ENCODE peak calls at places on chromosome 9, in nine cellular contexts. One of them, this sample, is unnamed.

GRCh38 chr9:114902773-114903589 is 27.4 kb downstream of the TNFSF8 start:
- DNase-seq in stomach: no peak
- DNase-seq in mucosa of descending colon: no peak
- DNase-seq in MCF 10A: no peak
- DNase-seq in uterus: no peak
- DNase-seq in foreskin fibroblast: no peak
- DNase-seq in LNCaP clone FGC: no peak
- DNase-seq in cardiac muscle cell: no peak
- DNase-seq in AG09309: no peak
- DNase-seq in this sample: peak; percentile 33

GRCh38 chr9:125436613-125437443 is 175.2 kb downstream of the GAPVD1 start:
- DNase-seq in stomach: no peak
- DNase-seq in mucosa of descending colon: no peak
- DNase-seq in MCF 10A: no peak
- DNase-seq in uterus: no peak
- DNase-seq in foreskin fibroblast: no peak
- DNase-seq in LNCaP clone FGC: no peak
- DNase-seq in cardiac muscle cell: peak; percentile 51
- DNase-seq in AG09309: no peak
- DNase-seq in this sample: no peak

GRCh38 chr9:134657666-134658377 is 16.2 kb downstream of the COL5A1 start:
- DNase-seq in stomach: no peak
- DNase-seq in mucosa of descending colon: no peak
- DNase-seq in MCF 10A: no peak
- DNase-seq in uterus: no peak
- DNase-seq in foreskin fibroblast: no peak
- DNase-seq in LNCaP clone FGC: no peak
- DNase-seq in cardiac muscle cell: no peak
- DNase-seq in AG09309: no peak
- DNase-seq in this sample: no peak

GRCh38 chr9:91825422-91825821 is 124.6 kb downstream of the ROR2 start:
- DNase-seq in stomach: no peak
- DNase-seq in mucosa of descending colon: no peak
- DNase-seq in MCF 10A: peak; percentile 56
- DNase-seq in uterus: peak; percentile 74
- DNase-seq in foreskin fibroblast: peak; percentile 81
- DNase-seq in LNCaP clone FGC: no peak
- DNase-seq in cardiac muscle cell: no peak
- DNase-seq in AG09309: no peak
- DNase-seq in this sample: no peak

GRCh38 chr9:98129451-98129881 is 10.4 kb upstream of the TRIM14 start:
- DNase-seq in stomach: no peak
- DNase-seq in mucosa of descending colon: no peak
- DNase-seq in MCF 10A: no peak
- DNase-seq in uterus: no peak
- DNase-seq in foreskin fibroblast: no peak
- DNase-seq in LNCaP clone FGC: no peak
- DNase-seq in cardiac muscle cell: no peak
- DNase-seq in AG09309: no peak
- DNase-seq in this sample: no peak

GRCh38 chr9:115591584-115591984 is 473.6 kb upstream of the TNC start:
- DNase-seq in stomach: peak; percentile 75
- DNase-seq in mucosa of descending colon: no peak
- DNase-seq in MCF 10A: peak; percentile 98
- DNase-seq in uterus: peak; percentile 63
- DNase-seq in foreskin fibroblast: peak; percentile 98
- DNase-seq in LNCaP clone FGC: peak; percentile 96
- DNase-seq in cardiac muscle cell: peak; percentile 85
- DNase-seq in AG09309: peak; percentile 100
- DNase-seq in this sample: peak; percentile 99

GRCh38 chr9:138007566-138008080 is 130.0 kb downstream of the CACNA1B start:
- DNase-seq in stomach: peak; percentile 21
- DNase-seq in mucosa of descending colon: no peak
- DNase-seq in MCF 10A: no peak
- DNase-seq in uterus: no peak
- DNase-seq in foreskin fibroblast: no peak
- DNase-seq in LNCaP clone FGC: no peak
- DNase-seq in cardiac muscle cell: no peak
- DNase-seq in AG09309: no peak
- DNase-seq in this sample: no peak

GRCh38 chr9:631596-631995 is 209.9 kb upstream of the DMRT1 start:
- DNase-seq in stomach: no peak
- DNase-seq in mucosa of descending colon: no peak
- DNase-seq in MCF 10A: peak; percentile 17
- DNase-seq in uterus: no peak
- DNase-seq in foreskin fibroblast: no peak
- DNase-seq in LNCaP clone FGC: no peak
- DNase-seq in cardiac muscle cell: no peak
- DNase-seq in AG09309: no peak
- DNase-seq in this sample: peak; percentile 27

GRCh38 chr9:127505396-127506116 is 54.2 kb downstream of the LRSAM1 start:
- DNase-seq in stomach: no peak
- DNase-seq in mucosa of descending colon: no peak
- DNase-seq in MCF 10A: peak; percentile 47
- DNase-seq in uterus: peak; percentile 54
- DNase-seq in foreskin fibroblast: peak; percentile 71
- DNase-seq in LNCaP clone FGC: no peak
- DNase-seq in cardiac muscle cell: peak; percentile 47
- DNase-seq in AG09309: no peak
- DNase-seq in this sample: peak; percentile 39
- TF ChIP-seq CTCF in stomach: peak; percentile 43
- TF ChIP-seq CTCF in mucosa of descending colon: no peak
- TF ChIP-seq CTCF in MCF 10A: peak; percentile 35
- TF ChIP-seq CTCF in uterus: peak; percentile 51
- TF ChIP-seq CTCF in foreskin fibroblast: peak; percentile 55
- TF ChIP-seq CTCF in LNCaP clone FGC: peak; percentile 51
- TF ChIP-seq CTCF in cardiac muscle cell: peak; percentile 56
- TF ChIP-seq CTCF in AG09309: peak; percentile 70
- TF ChIP-seq CTCF in this sample: peak; percentile 81

DNA sequence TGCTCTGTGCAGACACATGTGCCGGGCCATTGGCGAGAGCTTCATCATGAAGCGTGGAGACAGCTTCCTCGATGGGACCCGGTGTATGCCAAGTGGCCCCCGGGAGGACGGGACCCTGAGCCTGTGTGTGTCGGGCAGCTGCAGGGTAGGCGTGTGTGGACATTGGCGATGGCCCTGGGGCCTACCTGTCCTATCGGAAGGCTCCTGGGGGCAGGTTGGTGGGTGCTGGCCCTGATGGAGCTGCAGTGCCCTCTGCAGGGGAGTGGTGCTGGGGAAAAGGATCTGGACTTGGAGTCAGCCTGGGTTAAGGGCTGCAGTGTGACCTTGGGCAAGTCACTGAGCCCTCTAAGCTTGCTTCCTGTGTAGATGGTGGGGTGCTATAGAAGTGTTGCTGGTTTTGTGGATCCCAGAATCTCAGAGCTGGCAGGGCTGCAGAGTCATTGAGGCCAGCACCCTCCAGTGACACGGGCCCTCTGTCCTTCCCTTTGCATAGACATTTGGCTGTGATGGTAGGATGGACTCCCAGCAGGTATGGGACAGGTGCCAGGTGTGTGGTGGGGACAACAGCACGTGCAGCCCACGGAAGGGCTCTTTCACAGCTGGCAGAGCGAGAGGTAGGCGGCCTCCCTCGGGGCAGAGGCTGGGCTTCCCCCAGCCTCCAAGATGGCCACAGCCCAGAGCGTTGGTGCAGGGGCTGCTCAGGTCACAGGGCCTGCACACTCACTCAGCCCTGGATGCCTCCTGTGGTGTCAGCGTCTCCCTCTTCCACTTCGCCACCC is 15.8 kb downstream of the ADAMTS13 start:
- DNase-seq in stomach: no peak
- DNase-seq in mucosa of descending colon: peak; percentile 46
- DNase-seq in MCF 10A: no peak
- DNase-seq in uterus: no peak
- DNase-seq in foreskin fibroblast: no peak
- DNase-seq in LNCaP clone FGC: no peak
- DNase-seq in cardiac muscle cell: no peak
- DNase-seq in AG09309: no peak
- DNase-seq in this sample: no peak
- TF ChIP-seq CTCF in stomach: no peak
- TF ChIP-seq CTCF in mucosa of descending colon: no peak
- TF ChIP-seq CTCF in MCF 10A: no peak
- TF ChIP-seq CTCF in uterus: no peak
- TF ChIP-seq CTCF in foreskin fibroblast: peak; percentile 3
- TF ChIP-seq CTCF in LNCaP clone FGC: peak; percentile 16
- TF ChIP-seq CTCF in cardiac muscle cell: peak; percentile 25
- TF ChIP-seq CTCF in AG09309: peak; percentile 32
- TF ChIP-seq CTCF in this sample: peak; percentile 43

GRCh38 chr9:14690986-14691730 is 2.1 kb downstream of the ZDHHC21 start:
- DNase-seq in stomach: no peak
- DNase-seq in mucosa of descending colon: no peak
- DNase-seq in MCF 10A: no peak
- DNase-seq in uterus: no peak
- DNase-seq in foreskin fibroblast: no peak
- DNase-seq in LNCaP clone FGC: no peak
- DNase-seq in cardiac muscle cell: no peak
- DNase-seq in AG09309: no peak
- DNase-seq in this sample: peak; percentile 14

GRCh38 chr9:14692536-14692917 is 705 bp downstream of the ZDHHC21 start:
- DNase-seq in stomach: no peak
- DNase-seq in mucosa of descending colon: no peak
- DNase-seq in MCF 10A: peak; percentile 18
- DNase-seq in uterus: no peak
- DNase-seq in foreskin fibroblast: peak; percentile 29
- DNase-seq in LNCaP clone FGC: no peak
- DNase-seq in cardiac muscle cell: no peak
- DNase-seq in AG09309: no peak
- DNase-seq in this sample: no peak

GRCh38 chr9:14692918-14693861 is at the start of gene ZDHHC21:
- DNase-seq in stomach: peak; percentile 78
- DNase-seq in mucosa of descending colon: peak; percentile 77
- DNase-seq in MCF 10A: peak; percentile 58
- DNase-seq in uterus: peak; percentile 59
- DNase-seq in foreskin fibroblast: peak; percentile 86
- DNase-seq in LNCaP clone FGC: no peak
- DNase-seq in cardiac muscle cell: peak; percentile 74
- DNase-seq in AG09309: no peak
- DNase-seq in this sample: peak; percentile 22
- TF ChIP-seq CTCF in stomach: no peak
- TF ChIP-seq CTCF in mucosa of descending colon: no peak
- TF ChIP-seq CTCF in MCF 10A: no peak
- TF ChIP-seq CTCF in uterus: no peak
- TF ChIP-seq CTCF in foreskin fibroblast: no peak
- TF ChIP-seq CTCF in LNCaP clone FGC: no peak
- TF ChIP-seq CTCF in cardiac muscle cell: no peak
- TF ChIP-seq CTCF in AG09309: no peak
- TF ChIP-seq CTCF in this sample: no peak

GRCh38 chr9:76403352-76403751 is 9.1 kb upstream of the RFK start:
- DNase-seq in stomach: no peak
- DNase-seq in mucosa of descending colon: peak; percentile 28
- DNase-seq in MCF 10A: peak; percentile 74
- DNase-seq in uterus: no peak
- DNase-seq in foreskin fibroblast: peak; percentile 80
- DNase-seq in LNCaP clone FGC: no peak
- DNase-seq in cardiac muscle cell: no peak
- DNase-seq in AG09309: peak; percentile 69
- DNase-seq in this sample: peak; percentile 78
- TF ChIP-seq CTCF in stomach: peak; percentile 55
- TF ChIP-seq CTCF in mucosa of descending colon: peak; percentile 36
- TF ChIP-seq CTCF in MCF 10A: peak; percentile 33
- TF ChIP-seq CTCF in uterus: peak; percentile 71
- TF ChIP-seq CTCF in foreskin fibroblast: peak; percentile 43
- TF ChIP-seq CTCF in LNCaP clone FGC: peak; percentile 54
- TF ChIP-seq CTCF in cardiac muscle cell: peak; percentile 59
- TF ChIP-seq CTCF in AG09309: peak; percentile 46
- TF ChIP-seq CTCF in this sample: peak; percentile 82

GRCh38 chr9:108139900-108140299 is 650.3 kb upstream of the KLF4 start:
- DNase-seq in stomach: no peak
- DNase-seq in mucosa of descending colon: no peak
- DNase-seq in MCF 10A: no peak
- DNase-seq in uterus: no peak
- DNase-seq in foreskin fibroblast: no peak
- DNase-seq in LNCaP clone FGC: no peak
- DNase-seq in cardiac muscle cell: no peak
- DNase-seq in AG09309: no peak
- DNase-seq in this sample: no peak

GRCh38 chr9:108142142-108142503 is 652.6 kb upstream of the KLF4 start:
- DNase-seq in stomach: no peak
- DNase-seq in mucosa of descending colon: no peak
- DNase-seq in MCF 10A: no peak
- DNase-seq in uterus: no peak
- DNase-seq in foreskin fibroblast: peak; percentile 10
- DNase-seq in LNCaP clone FGC: no peak
- DNase-seq in cardiac muscle cell: no peak
- DNase-seq in AG09309: no peak
- DNase-seq in this sample: no peak

DNA sequence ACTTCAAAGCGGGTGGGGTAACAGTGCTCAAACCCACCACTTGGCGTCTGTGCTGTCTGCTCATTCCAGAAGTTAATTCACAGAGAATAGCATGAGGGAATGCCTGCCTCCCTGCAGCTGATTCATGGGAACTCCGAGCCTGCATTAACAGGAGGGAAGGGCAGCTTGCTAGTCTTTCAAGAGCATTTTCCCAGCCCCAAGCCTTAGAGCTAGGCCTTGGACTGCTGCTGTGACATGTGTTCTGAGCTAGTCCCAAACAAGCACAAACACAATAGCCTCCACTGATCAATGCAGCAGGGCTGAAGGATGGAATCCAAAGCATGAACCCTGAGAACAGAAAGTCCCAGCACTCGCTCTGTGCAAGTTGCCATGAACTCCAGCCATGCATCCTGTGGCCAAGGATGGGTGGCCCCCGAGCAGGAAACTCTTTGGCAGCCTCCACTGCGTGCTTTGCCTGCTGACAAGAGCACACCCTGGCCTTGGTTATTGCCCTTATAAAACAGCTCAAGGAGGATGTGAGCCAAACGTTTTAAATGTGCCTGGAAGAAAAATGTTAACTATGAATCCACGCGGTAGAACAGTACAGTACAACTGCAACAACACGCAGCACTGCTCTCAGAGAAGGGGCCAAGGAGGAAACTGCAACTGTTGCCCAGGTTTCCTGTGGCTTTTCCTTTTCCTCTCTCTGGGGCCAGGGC is 653.1 kb upstream of the KLF4 start:
- DNase-seq in stomach: peak; percentile 55
- DNase-seq in mucosa of descending colon: peak; percentile 79
- DNase-seq in MCF 10A: no peak
- DNase-seq in uterus: peak; percentile 76
- DNase-seq in foreskin fibroblast: peak; percentile 91
- DNase-seq in LNCaP clone FGC: peak; percentile 79
- DNase-seq in cardiac muscle cell: peak; percentile 8
- DNase-seq in AG09309: peak; percentile 85
- DNase-seq in this sample: peak; percentile 21
- TF ChIP-seq CTCF in stomach: no peak
- TF ChIP-seq CTCF in mucosa of descending colon: no peak
- TF ChIP-seq CTCF in MCF 10A: no peak
- TF ChIP-seq CTCF in uterus: peak; percentile 8
- TF ChIP-seq CTCF in foreskin fibroblast: no peak
- TF ChIP-seq CTCF in LNCaP clone FGC: no peak
- TF ChIP-seq CTCF in cardiac muscle cell: no peak
- TF ChIP-seq CTCF in AG09309: peak; percentile 33
- TF ChIP-seq CTCF in this sample: no peak

This sample was measured in HFFc6.